ENCODE peak calls at places on chromosome 21, in seven cellular contexts. One of them, this sample, is unnamed.

GRCh38 chr21:17492415-17493168 is 20.3 kb upstream of the CXADR start:
- DNase-seq in activated naive CD4-positive, alpha-beta T cell treated with anti-CD3 and anti-CD28 coated beads, Interleukin-2, amount 10 ng/mL, durations not matched to agents 7 days and 5 days: no peak
- DNase-seq in A172: peak
- DNase-seq in naive thymus-derived CD8-positive, alpha-beta T cell: no peak
- DNase-seq in left kidney: no peak
- DNase-seq in left ventricle myocardium inferior: no peak
- DNase-seq in keratinocyte: peak
- DNase-seq in this sample: peak

GRCh38 chr21:36847189-36847588 is 119.3 kb downstream of the HLCS start:
- DNase-seq in keratinocyte: peak
- DNase-seq in left kidney: no peak
- DNase-seq in left ventricle myocardium inferior: no peak
- DNase-seq in activated naive CD4-positive, alpha-beta T cell treated with anti-CD3 and anti-CD28 coated beads, Interleukin-2, amount 10 ng/mL, durations not matched to agents 7 days and 5 days: no peak
- DNase-seq in A172: peak
- DNase-seq in naive thymus-derived CD8-positive, alpha-beta T cell: no peak
- DNase-seq in this sample: peak

GRCh38 chr21:41606706-41607105 is 98.7 kb upstream of the TMPRSS2 start:
- DNase-seq in left kidney: no peak
- DNase-seq in left ventricle myocardium inferior: no peak
- DNase-seq in naive thymus-derived CD8-positive, alpha-beta T cell: no peak
- DNase-seq in activated naive CD4-positive, alpha-beta T cell treated with anti-CD3 and anti-CD28 coated beads, Interleukin-2, amount 10 ng/mL, durations not matched to agents 7 days and 5 days: no peak
- DNase-seq in keratinocyte: no peak
- DNase-seq in A172: no peak
- DNase-seq in this sample: no peak

GRCh38 chr21:42061195-42061865 is 9.8 kb upstream of the UMODL1 start:
- DNase-seq in keratinocyte: no peak
- DNase-seq in naive thymus-derived CD8-positive, alpha-beta T cell: no peak
- DNase-seq in left ventricle myocardium inferior: peak
- DNase-seq in A172: no peak
- DNase-seq in activated naive CD4-positive, alpha-beta T cell treated with anti-CD3 and anti-CD28 coated beads, Interleukin-2, amount 10 ng/mL, durations not matched to agents 7 days and 5 days: peak
- DNase-seq in left kidney: no peak
- DNase-seq in this sample: no peak

GRCh38 chr21:41873005-41873404 is 6.1 kb downstream of the PRDM15 start:
- DNase-seq in keratinocyte: no peak
- DNase-seq in naive thymus-derived CD8-positive, alpha-beta T cell: no peak
- DNase-seq in left kidney: no peak
- DNase-seq in left ventricle myocardium inferior: no peak
- DNase-seq in A172: no peak
- DNase-seq in activated naive CD4-positive, alpha-beta T cell treated with anti-CD3 and anti-CD28 coated beads, Interleukin-2, amount 10 ng/mL, durations not matched to agents 7 days and 5 days: no peak
- DNase-seq in this sample: no peak

GRCh38 chr21:38787461-38788274 is 18.1 kb upstream of the ETS2 start:
- DNase-seq in naive thymus-derived CD8-positive, alpha-beta T cell: no peak
- DNase-seq in keratinocyte: peak
- DNase-seq in activated naive CD4-positive, alpha-beta T cell treated with anti-CD3 and anti-CD28 coated beads, Interleukin-2, amount 10 ng/mL, durations not matched to agents 7 days and 5 days: no peak
- DNase-seq in left ventricle myocardium inferior: no peak
- DNase-seq in A172: peak
- DNase-seq in left kidney: peak
- DNase-seq in this sample: peak

GRCh38 chr21:46168238-46168637 is 12.9 kb upstream of the FTCD start:
- DNase-seq in A172: no peak
- DNase-seq in left ventricle myocardium inferior: no peak
- DNase-seq in activated naive CD4-positive, alpha-beta T cell treated with anti-CD3 and anti-CD28 coated beads, Interleukin-2, amount 10 ng/mL, durations not matched to agents 7 days and 5 days: no peak
- DNase-seq in naive thymus-derived CD8-positive, alpha-beta T cell: no peak
- DNase-seq in left kidney: no peak
- DNase-seq in keratinocyte: no peak
- DNase-seq in this sample: peak

GRCh38 chr21:37195649-37196048 is 71.5 kb downstream of the VPS26C start:
- DNase-seq in left ventricle myocardium inferior: no peak
- DNase-seq in naive thymus-derived CD8-positive, alpha-beta T cell: no peak
- DNase-seq in A172: no peak
- DNase-seq in keratinocyte: no peak
- DNase-seq in activated naive CD4-positive, alpha-beta T cell treated with anti-CD3 and anti-CD28 coated beads, Interleukin-2, amount 10 ng/mL, durations not matched to agents 7 days and 5 days: no peak
- DNase-seq in left kidney: no peak
- DNase-seq in this sample: no peak

GRCh38 chr21:31447477-31447876 is 103.4 kb upstream of the TIAM1 start:
- DNase-seq in left ventricle myocardium inferior: no peak
- DNase-seq in A172: peak
- DNase-seq in activated naive CD4-positive, alpha-beta T cell treated with anti-CD3 and anti-CD28 coated beads, Interleukin-2, amount 10 ng/mL, durations not matched to agents 7 days and 5 days: no peak
- DNase-seq in left kidney: no peak
- DNase-seq in keratinocyte: no peak
- DNase-seq in naive thymus-derived CD8-positive, alpha-beta T cell: no peak
- DNase-seq in this sample: no peak